ENCODE peak calls at places on chromosomes 2 and 18, in four cellular contexts. F, A, U and P are unnamed samples.

GRCh38 chr18:13374096-13374467 is 155.5 kb downstream of the LDLRAD4 start:
- DNase-seq in A (no peak), U (no peak), F (no peak), P (no peak)

GRCh38 chr2:67463810-67464209 is 66.7 kb downstream of the ETAA1 start:
- DNase-seq in U (peak; percentile 96), F (no peak), A (peak; percentile 19), P (no peak)

GRCh38 chr18:65936678-65937077 is 185.9 kb downstream of the CDH7 start:
- DNase-seq in U (peak; percentile 36), A (no peak), F (no peak), P (no peak)

GRCh38 chr2:168654724-168655123 is 147.7 kb upstream of the NOSTRIN start:
- DNase-seq in U (no peak), F (no peak), A (no peak), P (peak; percentile 87)

GRCh38 chr2:142131016-142131714 is at the start of gene LRP1B:
- DNase-seq in F (peak; percentile 46), A (peak; percentile 23), U (no peak), P (peak; percentile 68)

GRCh38 chr2:110748489-110748867 is 16.1 kb downstream of the ACOXL start:
- DNase-seq in A (no peak), F (no peak), U (peak; percentile 71), P (peak; percentile 61)

GRCh38 chr2:73235315-73236028 is 1.4 kb downstream of the CCT7 start:
- DNase-seq in A (no peak), U (no peak), F (peak; percentile 34), P (no peak)

GRCh38 chr2:205650450-205650849 is 31.9 kb upstream of the NRP2 start:
- DNase-seq in A (no peak), F (peak; percentile 94), U (peak; percentile 74), P (no peak)

GRCh38 chr2:161414385-161415040 is 1.6 kb upstream of the TBR1 start:
- DNase-seq in F (peak; percentile 67), A (peak; percentile 32), U (peak; percentile 57), P (no peak)

GRCh38 chr2:120566331-120567035 is 169.2 kb upstream of the GLI2 start:
- DNase-seq in U (no peak), A (no peak), F (no peak), P (no peak)

GRCh38 chr2:75278314-75278713 is 79.0 kb upstream of the TACR1 start:
- DNase-seq in U (no peak), A (no peak), F (no peak), P (no peak)

GRCh38 chr2:144083211-144083610 is 436.7 kb downstream of the ZEB2 start:
- DNase-seq in F (peak; percentile 94), A (no peak), U (peak; percentile 87), P (no peak)

DNA sequence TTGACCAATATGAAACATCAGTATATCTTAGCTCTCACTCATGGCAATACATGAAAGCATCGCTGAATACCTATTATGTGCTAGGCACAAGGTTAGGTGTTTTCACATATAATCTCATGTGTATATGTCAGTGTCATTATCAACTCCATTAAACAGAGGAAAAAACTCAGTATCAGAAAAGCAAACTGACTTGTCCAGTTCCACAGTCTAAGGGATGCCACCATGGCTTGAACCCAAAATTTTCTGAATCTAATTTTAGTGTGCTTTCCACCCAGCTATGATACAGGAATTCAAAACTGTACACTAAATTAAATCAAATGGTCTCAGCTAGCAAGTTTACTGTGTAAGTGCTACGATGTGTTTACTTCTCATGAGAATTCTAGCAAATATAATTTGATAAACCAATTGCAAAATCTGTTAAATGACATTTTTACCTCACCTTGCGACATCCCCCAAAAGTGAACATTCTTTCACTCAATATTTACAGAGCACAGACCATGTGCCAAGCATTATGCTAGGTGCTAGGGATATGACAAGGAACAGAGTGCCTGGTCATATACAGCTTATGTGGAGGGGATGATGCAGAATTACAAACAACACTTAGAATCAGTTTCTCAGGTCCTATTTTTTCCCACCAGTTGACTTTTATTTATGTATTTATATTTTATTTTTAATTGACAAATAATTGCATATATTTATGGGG is 211.6 kb downstream of the PID1 start:
- DNase-seq in F (no peak), A (no peak), U (no peak), P (no peak)
- H3K9me3 ChIP-seq in F (no peaks in the 10 kb centered on the region), A (no peaks in the 10 kb centered on the region), U (no peaks in the 10 kb centered on the region), P (no peaks in the 10 kb centered on the region)

DNA sequence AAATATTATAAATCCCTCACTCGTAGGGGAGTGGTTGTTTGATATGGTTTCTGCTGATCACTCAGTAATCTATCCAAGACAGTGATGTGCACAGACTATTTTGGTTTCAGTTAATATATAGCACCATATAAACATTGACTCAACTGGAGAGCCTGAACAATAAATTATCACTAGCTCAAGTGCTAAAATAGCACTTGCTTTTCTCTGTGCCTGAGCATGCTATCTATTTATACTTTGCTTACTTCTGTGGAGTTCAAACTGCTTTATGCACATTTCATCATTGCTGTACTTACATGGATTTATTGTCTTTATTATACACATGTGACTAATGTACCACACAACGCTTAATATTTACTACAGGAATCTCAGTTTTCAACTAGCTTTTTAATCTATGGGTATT is 133.6 kb downstream of the BCL2 start:
- DNase-seq in U (no peak), A (no peak), F (no peak), P (no peak)
- H3K4me1 ChIP-seq in U (no peaks in the 10 kb centered on the region), A (peaks cover 59% of the 10 kb centered on the region), F (peaks cover 9% of the 10 kb centered on the region), P (peaks cover 8% of the 10 kb centered on the region)

GRCh38 chr2:88765154-88765948 is 73.9 kb downstream of the RPIA start:
- DNase-seq in F (peak; percentile 61), A (no peak), U (no peak), P (peak; percentile 52)
- H3K27ac ChIP-seq in F (no peak overlapping the region), A (no peak overlapping the region), U (no peak overlapping the region), P (no peak overlapping the region)

GRCh38 chr2:239138610-239139009 is 262.2 kb downstream of the HDAC4 start:
- DNase-seq in U (no peak), A (no peak), F (no peak), P (no peak)
- H3K9me3 ChIP-seq in U (no peaks in the 10 kb centered on the region), A (no peaks in the 10 kb centered on the region), F (no peaks in the 10 kb centered on the region), P (no peaks in the 10 kb centered on the region)

GRCh38 chr18:11666176-11666575 is 22.9 kb upstream of the GNAL start:
- DNase-seq in A (no peak), U (no peak), F (no peak), P (no peak)

GRCh38 chr18:11663630-11664029 is 25.4 kb upstream of the GNAL start:
- DNase-seq in F (no peak), U (no peak), A (no peak), P (no peak)

GRCh38 chr18:11665587-11665986 is 23.5 kb upstream of the GNAL start:
- DNase-seq in A (no peak), F (no peak), U (no peak), P (no peak)

GRCh38 chr18:11664286-11664685 is 24.8 kb upstream of the GNAL start:
- DNase-seq in F (no peak), A (no peak), U (no peak), P (no peak)

GRCh38 chr18:11665146-11665545 is 23.9 kb upstream of the GNAL start:
- DNase-seq in A (no peak), U (no peak), F (no peak), P (no peak)
- H3K4me1 ChIP-seq in A (no peaks in the 10 kb centered on the region), U (no peaks in the 10 kb centered on the region), F (no peaks in the 10 kb centered on the region), P (no peaks in the 10 kb centered on the region)

GRCh38 chr2:239580199-239580527 is 179.3 kb upstream of the HDAC4 start:
- DNase-seq in U (no peak), A (no peak), F (no peak), P (no peak)

GRCh38 chr2:239577913-239578312 is 177.1 kb upstream of the HDAC4 start:
- DNase-seq in A (peak; percentile 44), U (no peak), F (no peak), P (no peak)

GRCh38 chr2:239579524-239580198 is 178.8 kb upstream of the HDAC4 start:
- DNase-seq in F (no peak), A (no peak), U (no peak), P (no peak)

GRCh38 chr2:239578381-239578780 is 177.6 kb upstream of the HDAC4 start:
- DNase-seq in A (no peak), U (no peak), F (no peak), P (no peak)

DNA sequence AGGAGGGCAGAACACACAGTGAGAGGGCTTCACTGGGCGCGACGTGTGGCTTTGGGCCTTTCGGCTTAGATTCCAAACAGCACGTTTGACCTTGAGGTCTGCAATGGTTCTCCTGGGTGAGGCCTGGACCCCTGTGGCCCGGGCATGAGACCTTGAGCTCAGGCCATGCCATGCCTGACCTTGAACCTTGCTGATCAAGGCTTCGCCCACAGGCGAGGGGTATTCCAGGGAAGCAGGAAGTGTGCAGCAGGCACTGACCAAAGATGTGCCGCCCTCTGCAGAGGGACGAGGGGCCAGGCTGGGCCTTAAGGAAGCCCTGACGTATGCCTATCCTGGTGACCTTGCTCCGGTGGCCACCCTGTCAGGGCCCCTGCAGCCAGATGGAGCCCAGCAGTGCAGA is 178.3 kb upstream of the HDAC4 start:
- DNase-seq in U (no peak), F (no peak), A (no peak), P (no peak)
- H3K27ac ChIP-seq in U (no peak overlapping the region), F (no peak overlapping the region), A (no peak overlapping the region), P (no peak overlapping the region)